ENCODE peak calls at places on chromosomes 13 and 19, in eight cellular contexts. One of them, this sample, is unnamed.

GRCh38 chr13:33462109-33462508 is 176.6 kb upstream of the STARD13 start:
- DNase-seq in cardiac fibroblast: no peak
- DNase-seq in colonic mucosa: no peak
- DNase-seq in dorsolateral prefrontal cortex: no peak
- DNase-seq in fibroblast of the aortic adventitia: no peak
- DNase-seq in AG10803: no peak
- DNase-seq in mammary epithelial cell: no peak
- DNase-seq in astrocyte of the spinal cord: no peak
- DNase-seq in this sample: no peak

GRCh38 chr13:84655677-84656076 is 773.4 kb upstream of the SLITRK1 start:
- DNase-seq in fibroblast of the aortic adventitia: no peak
- DNase-seq in mammary epithelial cell: no peak
- DNase-seq in AG10803: peak
- DNase-seq in astrocyte of the spinal cord: peak
- DNase-seq in dorsolateral prefrontal cortex: no peak
- DNase-seq in cardiac fibroblast: peak
- DNase-seq in colonic mucosa: no peak
- DNase-seq in this sample: peak

GRCh38 chr19:45404557-45405434 is at the start of gene PPP1R13L:
- DNase-seq in cardiac fibroblast: peak
- DNase-seq in AG10803: peak
- DNase-seq in mammary epithelial cell: peak
- DNase-seq in astrocyte of the spinal cord: peak
- DNase-seq in fibroblast of the aortic adventitia: peak
- DNase-seq in colonic mucosa: peak
- DNase-seq in dorsolateral prefrontal cortex: no peak
- DNase-seq in this sample: peak

GRCh38 chr13:26266311-26266710 is 12.4 kb downstream of the CDK8 start:
- DNase-seq in mammary epithelial cell: no peak
- DNase-seq in colonic mucosa: no peak
- DNase-seq in dorsolateral prefrontal cortex: no peak
- DNase-seq in astrocyte of the spinal cord: no peak
- DNase-seq in cardiac fibroblast: no peak
- DNase-seq in AG10803: no peak
- DNase-seq in fibroblast of the aortic adventitia: no peak
- DNase-seq in this sample: no peak

GRCh38 chr13:106569233-106570095 is 1.5 kb upstream of the ARGLU1 start:
- DNase-seq in AG10803: no peak
- DNase-seq in fibroblast of the aortic adventitia: no peak
- DNase-seq in dorsolateral prefrontal cortex: no peak
- DNase-seq in colonic mucosa: no peak
- DNase-seq in mammary epithelial cell: peak
- DNase-seq in cardiac fibroblast: no peak
- DNase-seq in astrocyte of the spinal cord: no peak
- DNase-seq in this sample: no peak

GRCh38 chr13:72062566-72062965 is 195.6 kb upstream of the DACH1 start:
- DNase-seq in colonic mucosa: peak
- DNase-seq in AG10803: no peak
- DNase-seq in mammary epithelial cell: peak
- DNase-seq in dorsolateral prefrontal cortex: no peak
- DNase-seq in cardiac fibroblast: no peak
- DNase-seq in fibroblast of the aortic adventitia: no peak
- DNase-seq in astrocyte of the spinal cord: no peak
- DNase-seq in this sample: no peak

GRCh38 chr19:10419646-10420443 is 493 bp upstream of the PDE4A start:
- DNase-seq in mammary epithelial cell: peak
- DNase-seq in AG10803: no peak
- DNase-seq in astrocyte of the spinal cord: peak
- DNase-seq in fibroblast of the aortic adventitia: peak
- DNase-seq in dorsolateral prefrontal cortex: no peak
- DNase-seq in cardiac fibroblast: peak
- DNase-seq in colonic mucosa: no peak
- DNase-seq in this sample: peak

GRCh38 chr19:7575426-7576040 is 20.1 kb upstream of the CAMSAP3 start:
- DNase-seq in AG10803: no peak
- DNase-seq in mammary epithelial cell: peak
- DNase-seq in fibroblast of the aortic adventitia: no peak
- DNase-seq in dorsolateral prefrontal cortex: no peak
- DNase-seq in colonic mucosa: no peak
- DNase-seq in cardiac fibroblast: no peak
- DNase-seq in astrocyte of the spinal cord: no peak
- DNase-seq in this sample: peak

GRCh38 chr13:87274209-87274819 is 396.9 kb upstream of the SLITRK5 start:
- DNase-seq in AG10803: peak
- DNase-seq in dorsolateral prefrontal cortex: no peak
- DNase-seq in mammary epithelial cell: peak
- DNase-seq in colonic mucosa: peak
- DNase-seq in cardiac fibroblast: peak
- DNase-seq in astrocyte of the spinal cord: peak
- DNase-seq in fibroblast of the aortic adventitia: peak
- DNase-seq in this sample: peak

GRCh38 chr19:3751236-3751635 is 10.3 kb downstream of the APBA3 start:
- DNase-seq in colonic mucosa: no peak
- DNase-seq in fibroblast of the aortic adventitia: no peak
- DNase-seq in AG10803: no peak
- DNase-seq in cardiac fibroblast: no peak
- DNase-seq in mammary epithelial cell: no peak
- DNase-seq in dorsolateral prefrontal cortex: no peak
- DNase-seq in astrocyte of the spinal cord: no peak
- DNase-seq in this sample: no peak

GRCh38 chr13:100131863-100132574 is 43.1 kb downstream of the PCCA start:
- DNase-seq in colonic mucosa: no peak
- DNase-seq in AG10803: peak
- DNase-seq in dorsolateral prefrontal cortex: no peak
- DNase-seq in cardiac fibroblast: peak
- DNase-seq in mammary epithelial cell: peak
- DNase-seq in fibroblast of the aortic adventitia: peak
- DNase-seq in astrocyte of the spinal cord: peak
- DNase-seq in this sample: peak

GRCh38 chr13:81051873-81052272 is 710.9 kb upstream of the SPRY2 start:
- DNase-seq in mammary epithelial cell: no peak
- DNase-seq in cardiac fibroblast: peak
- DNase-seq in AG10803: no peak
- DNase-seq in astrocyte of the spinal cord: no peak
- DNase-seq in dorsolateral prefrontal cortex: no peak
- DNase-seq in colonic mucosa: no peak
- DNase-seq in fibroblast of the aortic adventitia: no peak
- DNase-seq in this sample: peak
- TF ChIP-seq CTCF in mammary epithelial cell: peak
- TF ChIP-seq CTCF in cardiac fibroblast: peak
- TF ChIP-seq CTCF in AG10803: no peak
- TF ChIP-seq CTCF in astrocyte of the spinal cord: peak
- TF ChIP-seq CTCF in dorsolateral prefrontal cortex: no peak
- TF ChIP-seq CTCF in colonic mucosa: no peak
- TF ChIP-seq CTCF in fibroblast of the aortic adventitia: no peak
- TF ChIP-seq CTCF in this sample: peak

GRCh38 chr19:5335593-5335992 is 5.0 kb downstream of the PTPRS start:
- DNase-seq in mammary epithelial cell: no peak
- DNase-seq in astrocyte of the spinal cord: no peak
- DNase-seq in AG10803: no peak
- DNase-seq in dorsolateral prefrontal cortex: no peak
- DNase-seq in fibroblast of the aortic adventitia: no peak
- DNase-seq in colonic mucosa: no peak
- DNase-seq in cardiac fibroblast: no peak
- DNase-seq in this sample: no peak
- H3K4me3 ChIP-seq in mammary epithelial cell: no peak
- H3K4me3 ChIP-seq in astrocyte of the spinal cord: no peak
- H3K4me3 ChIP-seq in AG10803: no peak
- H3K4me3 ChIP-seq in dorsolateral prefrontal cortex: peak
- H3K4me3 ChIP-seq in fibroblast of the aortic adventitia: no peak
- H3K4me3 ChIP-seq in colonic mucosa: no peak
- H3K4me3 ChIP-seq in cardiac fibroblast: no peak
- H3K4me3 ChIP-seq in this sample: no peak

GRCh38 chr19:48795055-48795854 is 15.6 kb downstream of the BCAT2 start:
- DNase-seq in colonic mucosa: peak
- DNase-seq in AG10803: peak
- DNase-seq in fibroblast of the aortic adventitia: peak
- DNase-seq in astrocyte of the spinal cord: peak
- DNase-seq in cardiac fibroblast: peak
- DNase-seq in dorsolateral prefrontal cortex: peak
- DNase-seq in mammary epithelial cell: peak
- DNase-seq in this sample: peak
- TF ChIP-seq CTCF in colonic mucosa: peak
- TF ChIP-seq CTCF in AG10803: peak
- TF ChIP-seq CTCF in fibroblast of the aortic adventitia: peak
- TF ChIP-seq CTCF in astrocyte of the spinal cord: peak
- TF ChIP-seq CTCF in cardiac fibroblast: peak
- TF ChIP-seq CTCF in dorsolateral prefrontal cortex: peak
- TF ChIP-seq CTCF in mammary epithelial cell: peak
- TF ChIP-seq CTCF in this sample: peak

GRCh38 chr13:52377898-52378297 is 28.1 kb downstream of the THSD1 start:
- DNase-seq in dorsolateral prefrontal cortex: no peak
- DNase-seq in AG10803: no peak
- DNase-seq in astrocyte of the spinal cord: no peak
- DNase-seq in cardiac fibroblast: no peak
- DNase-seq in fibroblast of the aortic adventitia: no peak
- DNase-seq in colonic mucosa: no peak
- DNase-seq in mammary epithelial cell: no peak
- DNase-seq in this sample: no peak
- H3K4me3 ChIP-seq in dorsolateral prefrontal cortex: no peak
- H3K4me3 ChIP-seq in AG10803: no peak
- H3K4me3 ChIP-seq in astrocyte of the spinal cord: no peak
- H3K4me3 ChIP-seq in cardiac fibroblast: no peak
- H3K4me3 ChIP-seq in fibroblast of the aortic adventitia: no peak
- H3K4me3 ChIP-seq in colonic mucosa: no peak
- H3K4me3 ChIP-seq in mammary epithelial cell: no peak
- H3K4me3 ChIP-seq in this sample: no peak

DNA sequence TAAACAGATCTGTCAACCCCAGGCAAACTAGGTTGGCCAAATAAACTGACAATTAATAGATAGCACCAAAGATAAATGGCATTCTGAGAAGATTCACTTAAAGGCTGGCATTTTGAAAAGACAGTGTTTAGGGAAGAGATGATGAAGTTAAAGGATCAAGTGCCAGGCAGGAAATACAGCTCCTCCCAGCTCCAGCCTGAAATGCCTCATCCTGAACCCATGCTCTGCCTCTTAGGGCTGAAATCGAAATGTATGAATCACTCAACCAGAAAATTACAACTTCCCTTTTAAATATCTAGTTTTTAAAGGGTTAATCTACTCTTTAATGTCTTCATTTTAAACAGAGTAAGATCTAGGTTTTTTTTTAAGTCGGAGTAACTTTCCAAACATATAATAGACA is 171.2 kb upstream of the UBL3 start:
- DNase-seq in mammary epithelial cell: no peak
- DNase-seq in cardiac fibroblast: no peak
- DNase-seq in colonic mucosa: no peak
- DNase-seq in astrocyte of the spinal cord: no peak
- DNase-seq in dorsolateral prefrontal cortex: no peak
- DNase-seq in AG10803: peak
- DNase-seq in fibroblast of the aortic adventitia: peak
- DNase-seq in this sample: no peak
- TF ChIP-seq CTCF in mammary epithelial cell: no peak
- TF ChIP-seq CTCF in cardiac fibroblast: no peak
- TF ChIP-seq CTCF in colonic mucosa: no peak
- TF ChIP-seq CTCF in astrocyte of the spinal cord: no peak
- TF ChIP-seq CTCF in dorsolateral prefrontal cortex: no peak
- TF ChIP-seq CTCF in AG10803: no peak
- TF ChIP-seq CTCF in fibroblast of the aortic adventitia: no peak
- TF ChIP-seq CTCF in this sample: no peak

GRCh38 chr19:50493171-50493570 is 16.5 kb upstream of the GARIN5A start:
- DNase-seq in cardiac fibroblast: no peak
- DNase-seq in dorsolateral prefrontal cortex: no peak
- DNase-seq in mammary epithelial cell: no peak
- DNase-seq in AG10803: no peak
- DNase-seq in astrocyte of the spinal cord: no peak
- DNase-seq in colonic mucosa: no peak
- DNase-seq in fibroblast of the aortic adventitia: no peak
- DNase-seq in this sample: no peak

GRCh38 chr19:50490991-50491472 is 14.4 kb upstream of the GARIN5A start:
- DNase-seq in cardiac fibroblast: no peak
- DNase-seq in mammary epithelial cell: no peak
- DNase-seq in astrocyte of the spinal cord: no peak
- DNase-seq in fibroblast of the aortic adventitia: no peak
- DNase-seq in AG10803: peak
- DNase-seq in dorsolateral prefrontal cortex: no peak
- DNase-seq in colonic mucosa: no peak
- DNase-seq in this sample: no peak

GRCh38 chr19:50490411-50490811 is 13.8 kb upstream of the GARIN5A start:
- DNase-seq in fibroblast of the aortic adventitia: no peak
- DNase-seq in cardiac fibroblast: no peak
- DNase-seq in astrocyte of the spinal cord: no peak
- DNase-seq in mammary epithelial cell: no peak
- DNase-seq in colonic mucosa: no peak
- DNase-seq in dorsolateral prefrontal cortex: no peak
- DNase-seq in AG10803: no peak
- DNase-seq in this sample: no peak

GRCh38 chr19:50494186-50495019 is 16.6 kb downstream of the JOSD2 start:
- DNase-seq in colonic mucosa: no peak
- DNase-seq in fibroblast of the aortic adventitia: no peak
- DNase-seq in cardiac fibroblast: no peak
- DNase-seq in astrocyte of the spinal cord: no peak
- DNase-seq in AG10803: no peak
- DNase-seq in dorsolateral prefrontal cortex: no peak
- DNase-seq in mammary epithelial cell: no peak
- DNase-seq in this sample: no peak

DNA sequence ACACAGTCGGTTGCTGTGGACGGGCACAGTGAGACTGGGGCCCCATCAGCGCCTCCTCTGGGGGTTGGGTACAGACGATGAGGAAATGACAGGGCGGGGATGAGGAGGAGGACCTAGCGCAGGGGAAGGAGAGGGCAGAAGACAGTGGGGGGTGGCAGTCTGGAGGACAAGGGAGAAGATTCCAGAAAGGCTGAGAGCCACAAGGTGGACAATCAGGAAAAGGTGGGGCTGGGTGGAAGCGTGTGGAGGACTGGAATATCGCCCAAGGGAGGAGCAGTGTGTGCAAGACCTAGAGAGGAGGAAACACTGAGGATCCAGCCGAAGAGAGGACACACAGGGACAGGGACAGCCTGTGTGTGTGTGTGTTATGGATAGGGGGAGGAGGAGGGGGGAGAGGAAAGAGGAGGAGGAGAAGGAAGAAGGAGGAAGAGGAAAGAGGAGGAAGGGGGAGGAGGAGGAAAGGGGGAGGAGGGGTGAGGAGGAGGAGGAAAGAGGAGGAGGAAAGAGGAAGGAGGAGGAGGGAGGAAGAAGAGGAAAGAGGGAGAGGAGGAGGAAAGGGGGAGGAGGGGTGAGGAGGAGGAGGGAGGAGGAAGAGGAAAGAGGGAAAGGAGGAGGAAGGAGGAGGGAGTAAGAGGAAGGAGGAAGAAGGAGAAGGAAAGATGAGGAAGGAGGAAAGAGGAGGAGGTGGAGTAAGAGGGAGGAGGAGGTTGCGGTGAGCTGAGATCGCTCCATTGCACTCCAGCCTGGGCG is 15.8 kb upstream of the GARIN5A start:
- DNase-seq in AG10803: no peak
- DNase-seq in colonic mucosa: no peak
- DNase-seq in cardiac fibroblast: no peak
- DNase-seq in mammary epithelial cell: no peak
- DNase-seq in fibroblast of the aortic adventitia: no peak
- DNase-seq in astrocyte of the spinal cord: no peak
- DNase-seq in dorsolateral prefrontal cortex: no peak
- DNase-seq in this sample: peak
- H3K4me3 ChIP-seq in AG10803: no peak
- H3K4me3 ChIP-seq in colonic mucosa: no peak
- H3K4me3 ChIP-seq in cardiac fibroblast: no peak
- H3K4me3 ChIP-seq in mammary epithelial cell: no peak
- H3K4me3 ChIP-seq in fibroblast of the aortic adventitia: no peak
- H3K4me3 ChIP-seq in astrocyte of the spinal cord: no peak
- H3K4me3 ChIP-seq in dorsolateral prefrontal cortex: no peak
- H3K4me3 ChIP-seq in this sample: no peak

GRCh38 chr13:113417008-113417735 is 36.1 kb downstream of the ADPRHL1 start:
- DNase-seq in fibroblast of the aortic adventitia: no peak
- DNase-seq in colonic mucosa: no peak
- DNase-seq in cardiac fibroblast: no peak
- DNase-seq in dorsolateral prefrontal cortex: no peak
- DNase-seq in astrocyte of the spinal cord: no peak
- DNase-seq in mammary epithelial cell: no peak
- DNase-seq in AG10803: no peak
- DNase-seq in this sample: no peak
- TF ChIP-seq CTCF in fibroblast of the aortic adventitia: no peak
- TF ChIP-seq CTCF in colonic mucosa: no peak
- TF ChIP-seq CTCF in cardiac fibroblast: no peak
- TF ChIP-seq CTCF in dorsolateral prefrontal cortex: no peak
- TF ChIP-seq CTCF in astrocyte of the spinal cord: no peak
- TF ChIP-seq CTCF in mammary epithelial cell: no peak
- TF ChIP-seq CTCF in AG10803: no peak
- TF ChIP-seq CTCF in this sample: no peak

This sample was measured in choroid plexus epithelial cell.